ENCODE peak calls at places on chromosomes 2 and 18, in ten cellular contexts. One of them, this sample, is unnamed.

GRCh38 chr2:120886534-120886961 is 150.9 kb downstream of the GLI2 start:
- DNase-seq in CD8-positive, alpha-beta memory T cell: no peak
- DNase-seq in upper lobe of right lung: no peak
- DNase-seq in naive thymus-derived CD4-positive, alpha-beta T cell: no peak
- DNase-seq in CD4-positive, CD25-positive, alpha-beta regulatory T cell: no peak
- DNase-seq in hepatocyte: no peak
- DNase-seq in GM23248: no peak
- DNase-seq in SK-N-SH: peak; percentile 47
- DNase-seq in left ventricle myocardium inferior: no peak
- DNase-seq in lower lobe of right lung: peak; percentile 38
- DNase-seq in this sample: no peak

GRCh38 chr2:178029342-178029741 is 43.2 kb downstream of the PDE11A start:
- DNase-seq in upper lobe of right lung: no peak
- DNase-seq in hepatocyte: no peak
- DNase-seq in left ventricle myocardium inferior: no peak
- DNase-seq in SK-N-SH: no peak
- DNase-seq in GM23248: no peak
- DNase-seq in CD4-positive, CD25-positive, alpha-beta regulatory T cell: no peak
- DNase-seq in naive thymus-derived CD4-positive, alpha-beta T cell: no peak
- DNase-seq in lower lobe of right lung: no peak
- DNase-seq in CD8-positive, alpha-beta memory T cell: no peak
- DNase-seq in this sample: no peak

GRCh38 chr2:212359425-212360067 is 179.1 kb downstream of the ERBB4 start:
- DNase-seq in CD4-positive, CD25-positive, alpha-beta regulatory T cell: no peak
- DNase-seq in hepatocyte: peak; percentile 37
- DNase-seq in SK-N-SH: peak; percentile 40
- DNase-seq in lower lobe of right lung: no peak
- DNase-seq in upper lobe of right lung: no peak
- DNase-seq in naive thymus-derived CD4-positive, alpha-beta T cell: no peak
- DNase-seq in CD8-positive, alpha-beta memory T cell: no peak
- DNase-seq in left ventricle myocardium inferior: no peak
- DNase-seq in GM23248: no peak
- DNase-seq in this sample: no peak

GRCh38 chr2:38406597-38407110 is 29.6 kb upstream of the ATL2 start:
- DNase-seq in naive thymus-derived CD4-positive, alpha-beta T cell: no peak
- DNase-seq in upper lobe of right lung: peak; percentile 78
- DNase-seq in lower lobe of right lung: peak; percentile 74
- DNase-seq in CD8-positive, alpha-beta memory T cell: no peak
- DNase-seq in left ventricle myocardium inferior: peak; percentile 32
- DNase-seq in hepatocyte: no peak
- DNase-seq in CD4-positive, CD25-positive, alpha-beta regulatory T cell: no peak
- DNase-seq in SK-N-SH: no peak
- DNase-seq in GM23248: no peak
- DNase-seq in this sample: no peak

GRCh38 chr2:187541086-187542085 is 12.8 kb downstream of the TFPI start:
- DNase-seq in GM23248: peak; percentile 93
- DNase-seq in upper lobe of right lung: no peak
- DNase-seq in left ventricle myocardium inferior: no peak
- DNase-seq in CD4-positive, CD25-positive, alpha-beta regulatory T cell: no peak
- DNase-seq in SK-N-SH: no peak
- DNase-seq in lower lobe of right lung: no peak
- DNase-seq in naive thymus-derived CD4-positive, alpha-beta T cell: no peak
- DNase-seq in CD8-positive, alpha-beta memory T cell: no peak
- DNase-seq in hepatocyte: peak; percentile 35
- DNase-seq in this sample: no peak

GRCh38 chr2:73925853-73926492 is 707 bp upstream of the DGUOK start:
- DNase-seq in left ventricle myocardium inferior: no peak
- DNase-seq in GM23248: no peak
- DNase-seq in naive thymus-derived CD4-positive, alpha-beta T cell: no peak
- DNase-seq in hepatocyte: peak; percentile 75
- DNase-seq in SK-N-SH: peak; percentile 19
- DNase-seq in CD8-positive, alpha-beta memory T cell: no peak
- DNase-seq in CD4-positive, CD25-positive, alpha-beta regulatory T cell: no peak
- DNase-seq in upper lobe of right lung: no peak
- DNase-seq in lower lobe of right lung: no peak
- DNase-seq in this sample: peak; percentile 72

GRCh38 chr18:32308493-32309120 is 118.8 kb downstream of the MEP1B start:
- DNase-seq in hepatocyte: peak; percentile 33
- DNase-seq in SK-N-SH: no peak
- DNase-seq in left ventricle myocardium inferior: no peak
- DNase-seq in naive thymus-derived CD4-positive, alpha-beta T cell: no peak
- DNase-seq in CD4-positive, CD25-positive, alpha-beta regulatory T cell: no peak
- DNase-seq in GM23248: peak; percentile 85
- DNase-seq in upper lobe of right lung: no peak
- DNase-seq in lower lobe of right lung: no peak
- DNase-seq in CD8-positive, alpha-beta memory T cell: no peak
- DNase-seq in this sample: no peak

GRCh38 chr2:146651361-146651760 is 1193.5 kb upstream of the ACVR2A start:
- DNase-seq in SK-N-SH: no peak
- DNase-seq in naive thymus-derived CD4-positive, alpha-beta T cell: no peak
- DNase-seq in CD4-positive, CD25-positive, alpha-beta regulatory T cell: no peak
- DNase-seq in lower lobe of right lung: no peak
- DNase-seq in CD8-positive, alpha-beta memory T cell: no peak
- DNase-seq in upper lobe of right lung: no peak
- DNase-seq in hepatocyte: no peak
- DNase-seq in GM23248: no peak
- DNase-seq in left ventricle myocardium inferior: no peak
- DNase-seq in this sample: no peak

DNA sequence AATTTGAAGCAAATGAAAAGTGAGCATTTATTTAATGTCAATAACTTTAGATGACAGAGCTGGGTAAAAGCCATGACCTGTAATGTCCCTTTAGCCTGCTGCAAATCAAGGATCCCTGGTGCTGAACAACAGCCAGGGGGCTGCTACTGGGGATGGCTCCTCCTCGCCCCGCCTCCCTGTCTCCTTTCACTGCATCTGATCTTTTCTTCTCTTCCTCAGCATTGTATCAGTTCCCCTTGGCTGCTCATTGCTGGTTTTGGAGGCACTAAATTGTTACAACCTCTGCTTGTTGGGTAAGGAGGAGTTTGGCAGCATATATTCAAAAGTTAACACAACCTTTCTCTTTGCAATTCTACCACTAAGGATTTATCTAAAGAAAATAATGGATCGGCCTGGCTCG is 236.3 kb upstream of the ID2 start:
- DNase-seq in upper lobe of right lung: no peak
- DNase-seq in CD4-positive, CD25-positive, alpha-beta regulatory T cell: no peak
- DNase-seq in hepatocyte: no peak
- DNase-seq in GM23248: no peak
- DNase-seq in CD8-positive, alpha-beta memory T cell: no peak
- DNase-seq in naive thymus-derived CD4-positive, alpha-beta T cell: no peak
- DNase-seq in SK-N-SH: no peak
- DNase-seq in left ventricle myocardium inferior: no peak
- DNase-seq in lower lobe of right lung: no peak
- DNase-seq in this sample: no peak
- H3K4me1 ChIP-seq in upper lobe of right lung: no peaks in the 10 kb centered on the region
- H3K4me1 ChIP-seq in CD4-positive, CD25-positive, alpha-beta regulatory T cell: no peaks in the 10 kb centered on the region
- H3K4me1 ChIP-seq in hepatocyte: no peaks in the 10 kb centered on the region
- H3K4me1 ChIP-seq in GM23248: peaks cover 19% of the 10 kb centered on the region
- H3K4me1 ChIP-seq in CD8-positive, alpha-beta memory T cell: no peaks in the 10 kb centered on the region
- H3K4me1 ChIP-seq in naive thymus-derived CD4-positive, alpha-beta T cell: no peaks in the 10 kb centered on the region
- H3K4me1 ChIP-seq in SK-N-SH: peaks cover 9% of the 10 kb centered on the region
- H3K4me1 ChIP-seq in left ventricle myocardium inferior: no peaks in the 10 kb centered on the region
- H3K4me1 ChIP-seq in lower lobe of right lung: no peaks in the 10 kb centered on the region
- H3K4me1 ChIP-seq in this sample: no peaks in the 10 kb centered on the region

GRCh38 chr2:43176449-43176848 is 50.0 kb downstream of the ZFP36L2 start:
- DNase-seq in naive thymus-derived CD4-positive, alpha-beta T cell: no peak
- DNase-seq in lower lobe of right lung: no peak
- DNase-seq in CD8-positive, alpha-beta memory T cell: no peak
- DNase-seq in hepatocyte: no peak
- DNase-seq in upper lobe of right lung: no peak
- DNase-seq in left ventricle myocardium inferior: no peak
- DNase-seq in GM23248: no peak
- DNase-seq in CD4-positive, CD25-positive, alpha-beta regulatory T cell: no peak
- DNase-seq in SK-N-SH: no peak
- DNase-seq in this sample: no peak

GRCh38 chr2:43178055-43178598 is 48.3 kb downstream of the ZFP36L2 start:
- DNase-seq in upper lobe of right lung: no peak
- DNase-seq in lower lobe of right lung: no peak
- DNase-seq in hepatocyte: no peak
- DNase-seq in left ventricle myocardium inferior: no peak
- DNase-seq in naive thymus-derived CD4-positive, alpha-beta T cell: no peak
- DNase-seq in SK-N-SH: no peak
- DNase-seq in CD4-positive, CD25-positive, alpha-beta regulatory T cell: no peak
- DNase-seq in GM23248: no peak
- DNase-seq in CD8-positive, alpha-beta memory T cell: no peak
- DNase-seq in this sample: no peak

GRCh38 chr2:43175187-43175490 is 51.3 kb downstream of the ZFP36L2 start:
- DNase-seq in left ventricle myocardium inferior: no peak
- DNase-seq in GM23248: peak; percentile 40
- DNase-seq in hepatocyte: no peak
- DNase-seq in CD4-positive, CD25-positive, alpha-beta regulatory T cell: no peak
- DNase-seq in lower lobe of right lung: no peak
- DNase-seq in CD8-positive, alpha-beta memory T cell: no peak
- DNase-seq in naive thymus-derived CD4-positive, alpha-beta T cell: no peak
- DNase-seq in upper lobe of right lung: no peak
- DNase-seq in SK-N-SH: no peak
- DNase-seq in this sample: no peak

GRCh38 chr2:43171789-43172188 is 54.6 kb downstream of the ZFP36L2 start:
- DNase-seq in GM23248: peak; percentile 31
- DNase-seq in CD8-positive, alpha-beta memory T cell: no peak
- DNase-seq in CD4-positive, CD25-positive, alpha-beta regulatory T cell: no peak
- DNase-seq in left ventricle myocardium inferior: peak; percentile 64
- DNase-seq in upper lobe of right lung: no peak
- DNase-seq in hepatocyte: peak; percentile 64
- DNase-seq in naive thymus-derived CD4-positive, alpha-beta T cell: no peak
- DNase-seq in lower lobe of right lung: no peak
- DNase-seq in SK-N-SH: peak; percentile 86
- DNase-seq in this sample: no peak

DNA sequence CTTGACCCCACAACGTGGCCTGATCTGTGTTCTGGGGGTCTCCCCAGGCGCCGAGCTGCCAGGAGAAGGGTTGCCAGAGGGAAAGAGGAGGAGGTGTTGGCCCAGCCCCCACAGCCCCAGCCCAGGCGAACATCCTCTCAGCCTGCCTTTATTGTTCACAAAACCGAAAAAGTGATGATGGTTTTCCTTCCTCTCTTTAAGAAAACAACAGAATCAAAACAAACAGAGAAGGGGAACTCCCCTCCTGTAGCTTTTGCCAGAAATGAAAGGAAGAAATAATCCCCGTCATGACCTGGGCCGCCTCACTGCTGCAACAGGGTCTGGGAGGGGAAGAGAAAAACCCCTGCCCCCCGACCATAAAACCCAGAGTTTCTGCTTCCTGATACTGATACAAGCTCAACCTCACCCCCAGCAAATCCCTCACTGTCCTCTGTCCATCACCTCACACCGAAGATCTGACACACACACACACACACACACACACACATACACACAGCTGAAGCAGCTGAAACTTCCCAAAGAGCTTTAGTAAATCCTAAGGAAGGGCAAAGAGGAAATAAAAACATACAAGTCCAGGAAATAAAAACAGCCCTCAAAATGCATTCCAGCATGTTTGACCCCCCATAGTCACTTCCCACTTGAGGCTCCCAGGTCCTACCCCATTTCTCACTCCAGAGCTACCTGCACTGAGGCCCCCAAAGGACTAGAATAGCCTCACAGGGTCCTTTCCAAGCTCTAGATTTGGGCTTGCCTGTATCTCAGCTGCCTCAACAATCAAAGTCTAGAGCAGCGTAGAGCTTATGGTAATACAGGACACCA is 51.8 kb downstream of the ZFP36L2 start:
- DNase-seq in CD8-positive, alpha-beta memory T cell: peak; percentile 90
- DNase-seq in lower lobe of right lung: no peak
- DNase-seq in left ventricle myocardium inferior: no peak
- DNase-seq in GM23248: no peak
- DNase-seq in upper lobe of right lung: no peak
- DNase-seq in CD4-positive, CD25-positive, alpha-beta regulatory T cell: peak; percentile 89
- DNase-seq in naive thymus-derived CD4-positive, alpha-beta T cell: peak; percentile 93
- DNase-seq in SK-N-SH: no peak
- DNase-seq in hepatocyte: no peak
- DNase-seq in this sample: no peak
- H3K27ac ChIP-seq in CD8-positive, alpha-beta memory T cell: peak overlapping the region; percentile 85
- H3K27ac ChIP-seq in lower lobe of right lung: peak overlapping the region; percentile 80
- H3K27ac ChIP-seq in left ventricle myocardium inferior: peak overlapping the region; percentile 71
- H3K27ac ChIP-seq in GM23248: no peak overlapping the region
- H3K27ac ChIP-seq in upper lobe of right lung: peak overlapping the region; percentile 78
- H3K27ac ChIP-seq in CD4-positive, CD25-positive, alpha-beta regulatory T cell: peak overlapping the region; percentile 95
- H3K27ac ChIP-seq in naive thymus-derived CD4-positive, alpha-beta T cell: peak overlapping the region; percentile 99
- H3K27ac ChIP-seq in SK-N-SH: no peak overlapping the region
- H3K27ac ChIP-seq in hepatocyte: no peak overlapping the region
- H3K27ac ChIP-seq in this sample: peak overlapping the region; percentile 58

GRCh38 chr2:13001408-13001807 is 284.7 kb downstream of the TRIB2 start:
- DNase-seq in left ventricle myocardium inferior: no peak
- DNase-seq in SK-N-SH: no peak
- DNase-seq in hepatocyte: no peak
- DNase-seq in naive thymus-derived CD4-positive, alpha-beta T cell: no peak
- DNase-seq in upper lobe of right lung: no peak
- DNase-seq in CD8-positive, alpha-beta memory T cell: no peak
- DNase-seq in lower lobe of right lung: no peak
- DNase-seq in CD4-positive, CD25-positive, alpha-beta regulatory T cell: peak; percentile 4
- DNase-seq in GM23248: no peak
- DNase-seq in this sample: no peak

GRCh38 chr2:13000644-13001375 is 284.1 kb downstream of the TRIB2 start:
- DNase-seq in GM23248: no peak
- DNase-seq in left ventricle myocardium inferior: no peak
- DNase-seq in CD8-positive, alpha-beta memory T cell: no peak
- DNase-seq in naive thymus-derived CD4-positive, alpha-beta T cell: no peak
- DNase-seq in lower lobe of right lung: no peak
- DNase-seq in CD4-positive, CD25-positive, alpha-beta regulatory T cell: no peak
- DNase-seq in SK-N-SH: no peak
- DNase-seq in upper lobe of right lung: no peak
- DNase-seq in hepatocyte: peak; percentile 49
- DNase-seq in this sample: no peak

GRCh38 chr2:13002948-13003347 is 286.2 kb downstream of the TRIB2 start:
- DNase-seq in hepatocyte: no peak
- DNase-seq in GM23248: no peak
- DNase-seq in left ventricle myocardium inferior: no peak
- DNase-seq in SK-N-SH: no peak
- DNase-seq in CD4-positive, CD25-positive, alpha-beta regulatory T cell: no peak
- DNase-seq in lower lobe of right lung: no peak
- DNase-seq in upper lobe of right lung: no peak
- DNase-seq in CD8-positive, alpha-beta memory T cell: no peak
- DNase-seq in naive thymus-derived CD4-positive, alpha-beta T cell: no peak
- DNase-seq in this sample: no peak

GRCh38 chr2:13002536-13002935 is 285.8 kb downstream of the TRIB2 start:
- DNase-seq in upper lobe of right lung: no peak
- DNase-seq in hepatocyte: no peak
- DNase-seq in naive thymus-derived CD4-positive, alpha-beta T cell: no peak
- DNase-seq in lower lobe of right lung: no peak
- DNase-seq in SK-N-SH: no peak
- DNase-seq in left ventricle myocardium inferior: no peak
- DNase-seq in GM23248: no peak
- DNase-seq in CD8-positive, alpha-beta memory T cell: no peak
- DNase-seq in CD4-positive, CD25-positive, alpha-beta regulatory T cell: no peak
- DNase-seq in this sample: no peak

GRCh38 chr2:12998701-12999100 is 282.0 kb downstream of the TRIB2 start:
- DNase-seq in upper lobe of right lung: no peak
- DNase-seq in GM23248: no peak
- DNase-seq in CD4-positive, CD25-positive, alpha-beta regulatory T cell: no peak
- DNase-seq in lower lobe of right lung: no peak
- DNase-seq in SK-N-SH: no peak
- DNase-seq in CD8-positive, alpha-beta memory T cell: no peak
- DNase-seq in naive thymus-derived CD4-positive, alpha-beta T cell: no peak
- DNase-seq in hepatocyte: no peak
- DNase-seq in left ventricle myocardium inferior: no peak
- DNase-seq in this sample: no peak
- H3K4me3 ChIP-seq in upper lobe of right lung: no peak overlapping the region
- H3K4me3 ChIP-seq in GM23248: no peak overlapping the region
- H3K4me3 ChIP-seq in CD4-positive, CD25-positive, alpha-beta regulatory T cell: no peak overlapping the region
- H3K4me3 ChIP-seq in lower lobe of right lung: no peak overlapping the region
- H3K4me3 ChIP-seq in SK-N-SH: no peak overlapping the region
- H3K4me3 ChIP-seq in CD8-positive, alpha-beta memory T cell: no peak overlapping the region
- H3K4me3 ChIP-seq in naive thymus-derived CD4-positive, alpha-beta T cell: no peak overlapping the region
- H3K4me3 ChIP-seq in hepatocyte: no peak overlapping the region
- H3K4me3 ChIP-seq in left ventricle myocardium inferior: no peak overlapping the region
- H3K4me3 ChIP-seq in this sample: no peak overlapping the region

DNA sequence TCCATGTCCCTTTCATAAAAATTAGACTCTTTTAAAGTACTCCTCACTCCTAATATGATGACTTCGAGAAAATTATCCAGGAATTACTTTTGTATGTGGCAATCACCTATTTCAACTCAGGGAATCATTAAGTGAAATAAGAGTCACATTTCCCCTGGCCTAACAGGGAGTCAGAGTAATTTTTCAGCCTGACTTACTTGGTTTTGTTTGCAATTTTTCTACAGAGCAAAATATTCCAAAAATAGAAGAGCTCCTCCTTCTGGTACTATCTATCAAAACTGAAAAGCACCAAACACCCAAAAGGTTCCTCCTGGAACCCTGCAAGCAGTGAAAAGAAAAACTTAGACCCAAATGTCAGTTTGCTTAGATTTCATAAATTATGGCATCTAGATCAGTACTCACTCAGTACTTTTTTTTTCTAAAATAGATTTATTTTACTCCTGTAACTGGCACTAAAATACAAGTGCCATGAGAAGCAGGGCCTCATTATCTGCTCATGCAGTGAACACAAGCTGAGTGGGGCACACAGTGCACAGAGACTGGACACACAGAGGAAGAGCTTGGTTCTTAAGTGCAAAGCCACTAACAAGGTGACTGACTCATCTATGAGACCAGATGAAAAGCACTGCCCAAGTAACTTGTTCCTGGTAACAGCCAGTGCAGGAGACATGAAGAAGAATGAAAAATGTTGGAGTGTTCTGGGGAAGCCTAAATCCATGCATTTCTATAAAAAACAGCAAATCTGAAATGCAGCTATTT is 28.7 kb downstream of the ACAA2 start:
- DNase-seq in CD4-positive, CD25-positive, alpha-beta regulatory T cell: no peak
- DNase-seq in SK-N-SH: no peak
- DNase-seq in GM23248: peak; percentile 77
- DNase-seq in upper lobe of right lung: no peak
- DNase-seq in naive thymus-derived CD4-positive, alpha-beta T cell: no peak
- DNase-seq in hepatocyte: no peak
- DNase-seq in CD8-positive, alpha-beta memory T cell: no peak
- DNase-seq in lower lobe of right lung: no peak
- DNase-seq in left ventricle myocardium inferior: no peak
- DNase-seq in this sample: no peak
- H3K4me1 ChIP-seq in CD4-positive, CD25-positive, alpha-beta regulatory T cell: peaks cover 29% of the 10 kb centered on the region
- H3K4me1 ChIP-seq in SK-N-SH: no peaks in the 10 kb centered on the region
- H3K4me1 ChIP-seq in GM23248: peaks cover 15% of the 10 kb centered on the region
- H3K4me1 ChIP-seq in upper lobe of right lung: no peaks in the 10 kb centered on the region
- H3K4me1 ChIP-seq in naive thymus-derived CD4-positive, alpha-beta T cell: peaks cover 46% of the 10 kb centered on the region
- H3K4me1 ChIP-seq in hepatocyte: no peaks in the 10 kb centered on the region
- H3K4me1 ChIP-seq in CD8-positive, alpha-beta memory T cell: peaks cover 44% of the 10 kb centered on the region
- H3K4me1 ChIP-seq in lower lobe of right lung: no peaks in the 10 kb centered on the region
- H3K4me1 ChIP-seq in left ventricle myocardium inferior: peaks cover 9% of the 10 kb centered on the region
- H3K4me1 ChIP-seq in this sample: peaks cover 7% of the 10 kb centered on the region